ENCODE peak calls at places on chromosome 16, in four cellular contexts. A, W, P and Q are unnamed samples. For H3K4me1, the result is how much of the 10 kb centered on the place peaks cover.

GRCh38 chr16:25040543-25040942 is 25.4 kb upstream of the ARHGAP17 start:
- DNase-seq in A (no peak), W (no peak), P (no peak), Q (no peak)

GRCh38 chr16:73413469-73414190 is 365.7 kb upstream of the ZFHX3 start:
- DNase-seq in A (no peak), W (no peak), P (no peak), Q (no peak)

GRCh38 chr16:26951950-26952349 is 114.8 kb upstream of the C16orf82 start:
- DNase-seq in A (no peak), W (no peak), P (no peak), Q (no peak)

GRCh38 chr16:11672206-11673090 is 4.2 kb downstream of the SNN start:
- DNase-seq in A (peak), W (no peak), P (no peak), Q (no peak)

GRCh38 chr16:6068063-6068462 is 970.5 kb upstream of the EEF2KMT start:
- DNase-seq in A (no peak), W (no peak), P (no peak), Q (no peak)

GRCh38 chr16:50457423-50457822 is 88.6 kb upstream of the BRD7 start:
- DNase-seq in A (no peak), W (no peak), P (no peak), Q (no peak)

GRCh38 chr16:24992696-24993095 is 22.5 kb downstream of the ARHGAP17 start:
- DNase-seq in A (no peak), W (no peak), P (no peak), Q (no peak)

GRCh38 chr16:66479661-66480264 is 52.7 kb downstream of the BEAN1 start:
- DNase-seq in A (no peak), W (no peak), P (no peak), Q (no peak)

GRCh38 chr16:72404299-72404698 is 232.3 kb upstream of the PMFBP1 start:
- DNase-seq in A (no peak), W (no peak), P (no peak), Q (no peak)

GRCh38 chr16:30526823-30527634 is 663 bp upstream of the ZNF768 start:
- DNase-seq in A (peak), W (peak), P (peak), Q (peak)

GRCh38 chr16:30526137-30526822 is at the start of gene ZNF768:
- DNase-seq in A (peak), W (peak), P (peak), Q (no peak)

GRCh38 chr16:30525844-30526136 is 576 bp downstream of the ZNF768 start:
- DNase-seq in A (no peak), W (no peak), P (no peak), Q (no peak)

GRCh38 chr16:30528799-30529457 is 2.6 kb upstream of the ZNF768 start:
- DNase-seq in A (no peak), W (no peak), P (no peak), Q (no peak)

DNA sequence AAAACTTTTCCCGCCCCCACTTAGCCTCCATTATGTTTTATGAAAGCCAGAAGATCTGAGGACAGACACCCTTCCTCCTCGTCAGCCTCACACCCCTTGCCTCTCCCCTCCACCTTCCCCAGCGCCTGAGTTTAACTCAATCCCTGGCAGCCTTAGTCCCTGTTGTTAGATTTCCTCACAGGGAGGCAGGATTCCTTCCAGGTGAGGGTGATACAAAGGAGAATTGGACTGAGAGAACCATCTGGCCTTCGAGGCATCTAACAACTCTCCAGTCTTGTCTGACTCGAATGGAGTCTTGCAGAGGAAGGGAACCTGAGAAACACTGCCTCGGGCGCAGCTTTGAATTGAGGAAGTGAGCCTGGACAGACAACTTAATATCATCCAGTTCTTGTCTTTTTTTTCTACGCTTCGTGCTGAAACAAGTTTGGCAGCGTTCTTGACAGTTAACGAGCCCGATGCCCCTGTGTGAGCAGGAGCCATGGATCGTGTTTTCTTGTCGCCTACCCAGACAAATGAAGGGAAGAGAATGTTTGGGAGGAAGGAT is 1.3 kb upstream of the ZNF768 start:
- DNase-seq in A (no peak), W (peak), P (no peak), Q (no peak)
- H3K27ac ChIP-seq in A (peak), W (peak), P (peak), Q (no peak)

GRCh38 chr16:81784042-81784785 is 5.1 kb downstream of the PLCG2 start:
- DNase-seq in A (no peak), W (no peak), P (peak), Q (no peak)
- H3K4me1 ChIP-seq in A (under half), W (under half), P (under half), Q (under half)

GRCh38 chr16:181668-182021 is 1.4 kb downstream of the HBQ1 start:
- DNase-seq in A (no peak), W (peak), P (no peak), Q (no peak)

GRCh38 chr16:180921-181667 is 835 bp downstream of the HBQ1 start:
- DNase-seq in A (peak), W (peak), P (peak), Q (peak)

GRCh38 chr16:177981-178676 is 1.6 kb downstream of the HBA1 start:
- DNase-seq in A (no peak), W (no peak), P (no peak), Q (no peak)

GRCh38 chr16:179431-179830 is 828 bp upstream of the HBQ1 start:
- DNase-seq in A (no peak), W (no peak), P (no peak), Q (no peak)

GRCh38 chr16:180101-180920 is at the start of gene HBQ1:
- DNase-seq in A (no peak), W (no peak), P (peak), Q (no peak)
- H3K4me3 ChIP-seq in A (peak), W (no peak), P (no peak), Q (peak)

DNA sequence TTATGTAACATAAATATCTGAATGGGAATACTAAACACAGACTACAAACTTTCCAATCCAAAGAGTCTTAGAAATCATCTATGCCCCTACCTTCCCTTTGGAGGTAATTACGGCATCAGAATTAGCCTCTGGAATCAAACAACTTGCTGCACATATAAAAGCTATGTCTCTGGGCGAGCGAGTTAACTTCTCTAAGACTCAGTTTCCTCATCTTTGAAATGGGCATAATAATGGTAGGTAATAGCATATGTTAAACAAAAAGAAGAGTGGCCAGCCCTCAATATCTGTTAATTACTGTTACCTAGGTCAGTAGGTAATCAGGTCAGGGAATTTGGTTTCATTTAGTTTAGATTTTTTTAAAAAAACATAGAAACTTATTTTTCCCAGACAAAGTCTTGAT is 153.5 kb downstream of the TOX3 start:
- DNase-seq in A (no peak), W (no peak), P (no peak), Q (no peak)
- H3K27ac ChIP-seq in A (no peak), W (no peak), P (no peak), Q (no peak)

GRCh38 chr16:29815032-29815721 is 775 bp upstream of the PAGR1 start:
- DNase-seq in A (no peak), W (peak), P (no peak), Q (no peak)
- H3K4me1 ChIP-seq in A (half or more), W (under half), P (under half), Q (under half)

GRCh38 chr16:52572656-52573055 is 25.7 kb upstream of the TOX3 start:
- DNase-seq in A (no peak), W (no peak), P (peak), Q (no peak)
- H3K4me3 ChIP-seq in A (no peak), W (no peak), P (no peak), Q (no peak)

GRCh38 chr16:64866026-64866425 is 255.8 kb downstream of the CDH11 start:
- DNase-seq in A (no peak), W (no peak), P (no peak), Q (no peak)

GRCh38 chr16:64865037-64865696 is 256.7 kb downstream of the CDH11 start:
- DNase-seq in A (no peak), W (no peak), P (no peak), Q (no peak)

GRCh38 chr16:64864232-64864803 is 257.5 kb downstream of the CDH11 start:
- DNase-seq in A (no peak), W (no peak), P (no peak), Q (no peak)
- H3K27ac ChIP-seq in A (no peak), W (no peak), P (no peak), Q (no peak)

DNA sequence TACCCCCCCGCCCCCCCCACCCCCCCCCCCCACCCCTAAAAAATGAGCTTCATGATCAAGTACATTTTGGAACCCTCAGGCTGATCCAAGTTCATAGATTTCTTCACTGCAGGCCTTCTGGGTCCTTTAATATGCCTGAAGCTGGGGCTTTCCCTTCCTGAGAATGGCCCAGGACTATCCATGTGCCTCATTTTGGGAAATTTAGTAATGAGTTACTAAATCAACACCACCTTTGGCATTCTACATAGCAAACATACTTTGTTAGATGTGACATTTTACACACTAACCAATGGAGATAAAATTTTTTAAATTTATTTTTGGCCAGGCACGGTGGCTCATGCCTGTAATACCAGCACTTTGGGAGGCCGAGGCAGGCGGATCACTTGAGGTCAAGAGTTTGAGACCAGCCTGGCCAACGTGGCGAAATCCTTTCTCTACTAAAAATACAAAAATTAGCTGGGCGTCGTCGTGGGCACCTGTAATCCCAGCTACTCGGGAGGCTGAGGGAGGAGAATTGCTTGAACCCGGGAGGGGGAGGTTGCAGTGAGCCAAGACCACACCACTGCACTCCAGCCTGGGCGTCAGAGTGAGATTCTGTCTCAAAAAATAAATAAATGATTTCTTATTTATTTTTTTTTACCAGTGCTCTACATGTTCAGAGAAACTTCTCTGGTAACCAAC is 14.0 kb downstream of the HERPUD1 start:
- DNase-seq in A (no peak), W (no peak), P (no peak), Q (no peak)
- H3K4me1 ChIP-seq in A (under half), W (under half), P (under half), Q (under half)

GRCh38 chr16:54287758-54288591 is 1.4 kb upstream of the IRX3 start:
- DNase-seq in A (no peak), W (no peak), P (no peak), Q (no peak)

GRCh38 chr16:54287018-54287757 is 601 bp upstream of the IRX3 start:
- DNase-seq in A (no peak), W (peak), P (no peak), Q (no peak)

GRCh38 chr16:54286067-54286329 is 589 bp downstream of the IRX3 start:
- DNase-seq in A (no peak), W (no peak), P (no peak), Q (no peak)

GRCh38 chr16:54285414-54286066 is 1.0 kb downstream of the IRX3 start:
- DNase-seq in A (no peak), W (no peak), P (no peak), Q (no peak)

GRCh38 chr16:54286330-54287017 is at the start of gene IRX3:
- DNase-seq in A (no peak), W (peak), P (no peak), Q (no peak)
- H3K4me3 ChIP-seq in A (no peak), W (peak), P (peak), Q (peak)

GRCh38 chr16:155031-155398 is 2.6 kb downstream of the HBZ start:
- DNase-seq in A (no peak), W (no peak), P (no peak), Q (no peak)
- H3K27ac ChIP-seq in A (no peak), W (no peak), P (no peak), Q (no peak)